ENCODE peak calls at places on chromosome 9, in ten cellular contexts. C is neural progenitor cell, M is A549, H is mammary epithelial cell, U is HepG2, I is GM23338, Y is SK-N-SH, V is OCI-LY7, B is IMR-90, X is PC-9. J is an unnamed sample.

GRCh38 chr9:126777733-126778132 is 27.1 kb upstream of the ZBTB43 start:
- DNase-seq in I (peak; percentile 86), B (no peak), V (no peak), U (no peak), H (peak; percentile 21), Y (no peak), X (no peak), C (peak; percentile 37), M (no peak), J (no peak)

GRCh38 chr9:71758785-71759184 is 9.5 kb downstream of the CEMIP2 start:
- DNase-seq in X (peak; percentile 37), B (peak; percentile 50), Y (no peak), H (peak; percentile 67), I (no peak), U (peak; percentile 96), C (no peak), M (no peak), V (no peak), J (peak; percentile 62)

GRCh38 chr9:111986035-111986556 is 89.5 kb downstream of the UGCG start:
- DNase-seq in U (no peak), H (no peak), B (peak; percentile 82), Y (no peak), M (no peak), V (no peak), C (no peak), I (no peak), X (no peak), J (no peak)

GRCh38 chr9:124780757-124781151 is 3.8 kb downstream of the OLFML2A start:
- DNase-seq in I (no peak), H (no peak), V (no peak), C (no peak), X (no peak), M (no peak), Y (no peak), B (no peak), U (no peak), J (peak; percentile 56)

GRCh38 chr9:22682536-22683392 is 236.1 kb downstream of the DMRTA1 start:
- DNase-seq in B (peak; percentile 89), Y (no peak), C (no peak), X (no peak), U (no peak), V (peak; percentile 12), I (no peak), H (peak; percentile 62), M (no peak), J (peak; percentile 15)

GRCh38 chr9:20980713-20981481 is 50.5 kb downstream of the HACD4 start:
- DNase-seq in B (peak; percentile 93), C (no peak), I (no peak), Y (no peak), H (no peak), U (no peak), X (no peak), V (peak; percentile 45), M (no peak), J (peak; percentile 10)

GRCh38 chr9:20144255-20144654 is 355.4 kb upstream of the SLC24A2 start:
- DNase-seq in U (no peak), C (peak; percentile 7), X (no peak), I (no peak), M (no peak), Y (no peak), B (no peak), H (no peak), V (no peak), J (no peak)

GRCh38 chr9:2285411-2285810 is 270.3 kb downstream of the SMARCA2 start:
- DNase-seq in H (peak; percentile 51), M (no peak), I (no peak), X (no peak), U (no peak), C (no peak), Y (no peak), V (no peak), B (no peak), J (no peak)

GRCh38 chr9:20611751-20612287 is 10.5 kb downstream of the MLLT3 start:
- DNase-seq in V (peak; percentile 12), X (no peak), M (peak; percentile 58), I (peak; percentile 62), Y (peak; percentile 9), C (peak; percentile 14), H (peak; percentile 58), U (peak; percentile 64), B (peak; percentile 84), J (no peak)

GRCh38 chr9:81776390-81776789 is 87.0 kb upstream of the TLE1 start:
- DNase-seq in B (no peak), U (no peak), Y (peak; percentile 14), M (no peak), V (no peak), C (no peak), X (no peak), H (no peak), I (no peak), J (no peak)

GRCh38 chr9:132809677-132810076 is 68.4 kb downstream of the AK8 start:
- DNase-seq in Y (no peak), X (no peak), U (no peak), B (no peak), M (no peak), C (no peak), I (no peak), H (no peak), V (no peak), J (no peak)
- H3K4me2 ChIP-seq in Y (no peak overlapping the region), X (no peak overlapping the region), U (no peak overlapping the region), B (no peak overlapping the region), M (no peak overlapping the region), C (no peak overlapping the region), I (no peak overlapping the region), H (no peak overlapping the region), V (no peak overlapping the region), J (no peak overlapping the region)

DNA sequence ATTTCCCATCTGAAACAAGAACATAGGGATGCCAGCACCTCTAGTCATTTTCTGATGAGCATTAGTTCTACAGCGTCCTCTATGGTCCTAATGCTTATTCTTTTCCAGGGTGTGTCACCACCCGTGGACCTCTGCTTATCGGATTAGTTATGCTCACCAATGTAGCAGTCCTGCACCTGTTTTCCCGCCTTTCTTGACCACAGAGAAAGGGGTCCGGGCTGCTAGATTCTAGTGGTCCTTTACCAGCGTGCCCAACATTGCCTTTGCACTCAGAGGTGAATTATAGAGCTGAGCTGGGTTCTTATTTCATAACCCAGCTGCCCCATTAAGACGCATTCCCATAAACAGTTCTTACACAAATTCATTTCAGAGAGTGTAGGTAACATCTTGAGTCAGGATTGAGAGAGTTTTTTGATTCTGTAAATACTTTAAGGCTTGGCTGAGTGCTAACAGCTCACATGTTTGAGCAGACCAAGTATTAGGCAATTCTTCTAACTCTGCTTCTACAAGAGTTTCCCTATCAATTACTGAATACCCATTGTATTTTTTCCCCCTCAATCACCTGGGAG is 2205.1 kb upstream of the C9orf72 start:
- DNase-seq in V (no peak), H (no peak), C (no peak), X (no peak), I (no peak), B (no peak), U (no peak), M (no peak), Y (no peak), J (no peak)
- H3K27ac ChIP-seq in V (no peak overlapping the region), H (no peak overlapping the region), C (no peak overlapping the region), X (no peak overlapping the region), I (no peak overlapping the region), B (no peak overlapping the region), U (no peak overlapping the region), M (no peak overlapping the region), Y (no peak overlapping the region), J (no peak overlapping the region)

GRCh38 chr9:18142964-18143363 is 331.0 kb upstream of the ADAMTSL1 start:
- DNase-seq in V (no peak), X (no peak), I (peak; percentile 54), U (no peak), H (no peak), Y (no peak), M (no peak), C (peak; percentile 31), B (no peak), J (no peak)
- TF ChIP-seq CTCF in V (peak; percentile 25), X (no peak), I (peak; percentile 65), U (no peak), H (peak; percentile 28), Y (no peak), M (no peak), C (peak; percentile 44), B (peak; percentile 9), J (peak; percentile 42)

GRCh38 chr9:629136-629535 is 212.4 kb upstream of the DMRT1 start:
- DNase-seq in V (no peak), X (no peak), M (no peak), C (no peak), Y (no peak), I (no peak), U (no peak), B (peak; percentile 11), H (no peak), J (no peak)
- H3K4me2 ChIP-seq in V (no peak overlapping the region), X (no peak overlapping the region), M (no peak overlapping the region), C (no peak overlapping the region), Y (no peak overlapping the region), I (no peak overlapping the region), U (no peak overlapping the region), B (no peak overlapping the region), H (no peak overlapping the region), J (no peak overlapping the region)

GRCh38 chr9:14030350-14030823 is 283.6 kb downstream of the NFIB start:
- DNase-seq in U (no peak), H (no peak), M (no peak), Y (peak; percentile 15), V (no peak), X (peak; percentile 66), C (no peak), I (no peak), B (peak; percentile 66), J (no peak)

GRCh38 chr9:14025741-14026140 is 288.2 kb downstream of the NFIB start:
- DNase-seq in H (no peak), B (no peak), M (no peak), X (no peak), Y (no peak), V (no peak), U (no peak), I (no peak), C (no peak), J (no peak)

GRCh38 chr9:14031015-14031414 is 282.9 kb downstream of the NFIB start:
- DNase-seq in I (peak; percentile 68), V (no peak), H (no peak), C (peak; percentile 71), U (no peak), X (no peak), M (no peak), B (peak; percentile 18), Y (no peak), J (no peak)

GRCh38 chr9:14029811-14030210 is 284.1 kb downstream of the NFIB start:
- DNase-seq in I (no peak), V (no peak), M (no peak), H (no peak), U (no peak), B (no peak), Y (no peak), X (no peak), C (no peak), J (no peak)

DNA sequence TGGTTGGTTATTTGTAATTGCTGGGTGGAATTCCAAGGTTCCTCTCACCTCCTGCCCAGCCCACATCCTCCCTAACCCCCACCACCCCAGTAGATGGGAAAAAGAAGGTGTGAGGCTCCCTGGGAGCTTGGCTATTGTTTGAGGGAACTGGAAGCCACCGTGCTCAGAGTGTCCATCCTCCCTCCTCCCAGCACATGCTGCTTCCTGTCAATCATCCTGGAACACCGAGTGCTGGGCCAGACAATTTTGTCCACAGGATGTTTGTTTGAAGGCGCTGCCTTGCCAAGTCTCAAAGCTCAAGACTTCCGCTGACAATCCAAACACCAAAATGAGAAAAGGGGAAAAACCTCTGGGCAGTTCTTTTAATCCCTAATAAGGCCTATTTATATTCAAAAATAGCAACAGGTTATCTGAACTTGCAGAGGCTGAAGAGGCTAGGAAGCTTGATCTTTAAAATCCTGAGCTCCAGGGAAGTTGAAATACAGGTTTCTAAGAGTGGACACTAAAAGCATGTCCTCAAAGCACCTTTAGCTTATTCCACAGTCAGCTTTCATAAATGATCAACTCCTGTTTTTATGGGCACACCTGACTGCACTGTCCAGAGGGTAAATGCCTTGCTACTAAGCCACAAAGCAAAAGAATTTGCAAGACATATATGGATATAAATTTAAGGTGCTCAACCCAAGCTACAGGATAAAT is 286.7 kb downstream of the NFIB start:
- DNase-seq in M (no peak), Y (no peak), V (no peak), H (no peak), X (no peak), B (no peak), U (no peak), I (no peak), C (no peak), J (no peak)
- H3K27ac ChIP-seq in M (peak overlapping the region; percentile 11), Y (no peak overlapping the region), V (no peak overlapping the region), H (no peak overlapping the region), X (no peak overlapping the region), B (no peak overlapping the region), U (no peak overlapping the region), I (no peak overlapping the region), C (no peak overlapping the region), J (no peak overlapping the region)